ENCODE peak calls at places on chromosomes 4 and X, in ten cellular contexts. One of them, this sample, is unnamed.

GRCh38 chr4:3730422-3730821 is 35.8 kb upstream of the ADRA2C start:
- ATAC-seq in CD4-positive, alpha-beta T cell: no peak
- ATAC-seq in activated CD8-positive, alpha-beta memory T cell treated with anti-CD3 and anti-CD28 coated beads, Interleukin-2, amount 10 ng/mL, durations not matched to agents 7 days and 5 days: no peak
- ATAC-seq in natural killer cell: no peak
- ATAC-seq in A549: no peak
- ATAC-seq in left cardiac atrium: no peak
- ATAC-seq in Right ventricle myocardium inferior: no peak
- ATAC-seq in SK-N-SH treated with all-trans-retinoic acid at 6 μM for 48 hours: no peak
- ATAC-seq in memory B cell: no peak
- ATAC-seq in stimulated activated naive CD8-positive, alpha-beta T cell treated with anti-CD3 and anti-CD28 coated beads, Interleukin-15, amount 100 ng/mL, for 72 hours: peak
- ATAC-seq in this sample: no peak

GRCh38 chr4:34771632-34772031 is 1472.7 kb downstream of the ARAP2 start:
- ATAC-seq in CD4-positive, alpha-beta T cell: no peak
- ATAC-seq in activated CD8-positive, alpha-beta memory T cell treated with anti-CD3 and anti-CD28 coated beads, Interleukin-2, amount 10 ng/mL, durations not matched to agents 7 days and 5 days: no peak
- ATAC-seq in natural killer cell: no peak
- ATAC-seq in A549: peak
- ATAC-seq in left cardiac atrium: no peak
- ATAC-seq in Right ventricle myocardium inferior: no peak
- ATAC-seq in SK-N-SH treated with all-trans-retinoic acid at 6 μM for 48 hours: no peak
- ATAC-seq in memory B cell: no peak
- ATAC-seq in stimulated activated naive CD8-positive, alpha-beta T cell treated with anti-CD3 and anti-CD28 coated beads, Interleukin-15, amount 100 ng/mL, for 72 hours: no peak
- ATAC-seq in this sample: no peak

GRCh38 chr4:71584654-71585053 is 199.2 kb downstream of the GC start:
- ATAC-seq in CD4-positive, alpha-beta T cell: no peak
- ATAC-seq in activated CD8-positive, alpha-beta memory T cell treated with anti-CD3 and anti-CD28 coated beads, Interleukin-2, amount 10 ng/mL, durations not matched to agents 7 days and 5 days: no peak
- ATAC-seq in natural killer cell: no peak
- ATAC-seq in A549: no peak
- ATAC-seq in left cardiac atrium: no peak
- ATAC-seq in Right ventricle myocardium inferior: no peak
- ATAC-seq in SK-N-SH treated with all-trans-retinoic acid at 6 μM for 48 hours: no peak
- ATAC-seq in memory B cell: no peak
- ATAC-seq in stimulated activated naive CD8-positive, alpha-beta T cell treated with anti-CD3 and anti-CD28 coated beads, Interleukin-15, amount 100 ng/mL, for 72 hours: no peak
- ATAC-seq in this sample: no peak

GRCh38 chr4:76504613-76505465 is 69.8 kb downstream of the SHROOM3 start:
- ATAC-seq in CD4-positive, alpha-beta T cell: no peak
- ATAC-seq in activated CD8-positive, alpha-beta memory T cell treated with anti-CD3 and anti-CD28 coated beads, Interleukin-2, amount 10 ng/mL, durations not matched to agents 7 days and 5 days: no peak
- ATAC-seq in natural killer cell: peak
- ATAC-seq in A549: peak
- ATAC-seq in left cardiac atrium: peak
- ATAC-seq in Right ventricle myocardium inferior: no peak
- ATAC-seq in SK-N-SH treated with all-trans-retinoic acid at 6 μM for 48 hours: peak
- ATAC-seq in memory B cell: peak
- ATAC-seq in stimulated activated naive CD8-positive, alpha-beta T cell treated with anti-CD3 and anti-CD28 coated beads, Interleukin-15, amount 100 ng/mL, for 72 hours: peak
- ATAC-seq in this sample: no peak

GRCh38 chr4:13160906-13161305 is 323.2 kb downstream of the RAB28 start:
- ATAC-seq in CD4-positive, alpha-beta T cell: no peak
- ATAC-seq in activated CD8-positive, alpha-beta memory T cell treated with anti-CD3 and anti-CD28 coated beads, Interleukin-2, amount 10 ng/mL, durations not matched to agents 7 days and 5 days: no peak
- ATAC-seq in natural killer cell: no peak
- ATAC-seq in A549: no peak
- ATAC-seq in left cardiac atrium: peak
- ATAC-seq in Right ventricle myocardium inferior: peak
- ATAC-seq in SK-N-SH treated with all-trans-retinoic acid at 6 μM for 48 hours: no peak
- ATAC-seq in memory B cell: no peak
- ATAC-seq in stimulated activated naive CD8-positive, alpha-beta T cell treated with anti-CD3 and anti-CD28 coated beads, Interleukin-15, amount 100 ng/mL, for 72 hours: no peak
- ATAC-seq in this sample: no peak

GRCh38 chr4:7539659-7540058 is 104.9 kb upstream of the PSAPL1 start:
- ATAC-seq in CD4-positive, alpha-beta T cell: peak
- ATAC-seq in activated CD8-positive, alpha-beta memory T cell treated with anti-CD3 and anti-CD28 coated beads, Interleukin-2, amount 10 ng/mL, durations not matched to agents 7 days and 5 days: peak
- ATAC-seq in natural killer cell: peak
- ATAC-seq in A549: peak
- ATAC-seq in left cardiac atrium: peak
- ATAC-seq in Right ventricle myocardium inferior: no peak
- ATAC-seq in SK-N-SH treated with all-trans-retinoic acid at 6 μM for 48 hours: peak
- ATAC-seq in memory B cell: peak
- ATAC-seq in stimulated activated naive CD8-positive, alpha-beta T cell treated with anti-CD3 and anti-CD28 coated beads, Interleukin-15, amount 100 ng/mL, for 72 hours: peak
- ATAC-seq in this sample: peak

GRCh38 chr4:73499996-73500765 is 18.6 kb downstream of the AFM start:
- ATAC-seq in CD4-positive, alpha-beta T cell: no peak
- ATAC-seq in activated CD8-positive, alpha-beta memory T cell treated with anti-CD3 and anti-CD28 coated beads, Interleukin-2, amount 10 ng/mL, durations not matched to agents 7 days and 5 days: no peak
- ATAC-seq in natural killer cell: no peak
- ATAC-seq in A549: no peak
- ATAC-seq in left cardiac atrium: no peak
- ATAC-seq in Right ventricle myocardium inferior: no peak
- ATAC-seq in SK-N-SH treated with all-trans-retinoic acid at 6 μM for 48 hours: peak
- ATAC-seq in memory B cell: no peak
- ATAC-seq in stimulated activated naive CD8-positive, alpha-beta T cell treated with anti-CD3 and anti-CD28 coated beads, Interleukin-15, amount 100 ng/mL, for 72 hours: no peak
- ATAC-seq in this sample: no peak

GRCh38 chr4:129239088-129239487 is 143.1 kb downstream of the C4orf33 start:
- ATAC-seq in CD4-positive, alpha-beta T cell: no peak
- ATAC-seq in activated CD8-positive, alpha-beta memory T cell treated with anti-CD3 and anti-CD28 coated beads, Interleukin-2, amount 10 ng/mL, durations not matched to agents 7 days and 5 days: no peak
- ATAC-seq in natural killer cell: no peak
- ATAC-seq in A549: no peak
- ATAC-seq in left cardiac atrium: peak
- ATAC-seq in Right ventricle myocardium inferior: peak
- ATAC-seq in SK-N-SH treated with all-trans-retinoic acid at 6 μM for 48 hours: peak
- ATAC-seq in memory B cell: no peak
- ATAC-seq in stimulated activated naive CD8-positive, alpha-beta T cell treated with anti-CD3 and anti-CD28 coated beads, Interleukin-15, amount 100 ng/mL, for 72 hours: no peak
- ATAC-seq in this sample: no peak

GRCh38 chr4:23827971-23828680 is 61.7 kb downstream of the PPARGC1A start:
- ATAC-seq in CD4-positive, alpha-beta T cell: no peak
- ATAC-seq in activated CD8-positive, alpha-beta memory T cell treated with anti-CD3 and anti-CD28 coated beads, Interleukin-2, amount 10 ng/mL, durations not matched to agents 7 days and 5 days: no peak
- ATAC-seq in natural killer cell: no peak
- ATAC-seq in A549: no peak
- ATAC-seq in left cardiac atrium: no peak
- ATAC-seq in Right ventricle myocardium inferior: no peak
- ATAC-seq in SK-N-SH treated with all-trans-retinoic acid at 6 μM for 48 hours: no peak
- ATAC-seq in memory B cell: no peak
- ATAC-seq in stimulated activated naive CD8-positive, alpha-beta T cell treated with anti-CD3 and anti-CD28 coated beads, Interleukin-15, amount 100 ng/mL, for 72 hours: no peak
- ATAC-seq in this sample: no peak

GRCh38 chr4:88225216-88226107 is 58.9 kb downstream of the PPM1K start:
- ATAC-seq in CD4-positive, alpha-beta T cell: no peak
- ATAC-seq in activated CD8-positive, alpha-beta memory T cell treated with anti-CD3 and anti-CD28 coated beads, Interleukin-2, amount 10 ng/mL, durations not matched to agents 7 days and 5 days: no peak
- ATAC-seq in natural killer cell: no peak
- ATAC-seq in A549: no peak
- ATAC-seq in left cardiac atrium: peak
- ATAC-seq in Right ventricle myocardium inferior: no peak
- ATAC-seq in SK-N-SH treated with all-trans-retinoic acid at 6 μM for 48 hours: peak
- ATAC-seq in memory B cell: no peak
- ATAC-seq in stimulated activated naive CD8-positive, alpha-beta T cell treated with anti-CD3 and anti-CD28 coated beads, Interleukin-15, amount 100 ng/mL, for 72 hours: peak
- ATAC-seq in this sample: peak

GRCh38 chr4:134202136-134202535 is 547 bp upstream of the PABPC4L start:
- ATAC-seq in CD4-positive, alpha-beta T cell: no peak
- ATAC-seq in activated CD8-positive, alpha-beta memory T cell treated with anti-CD3 and anti-CD28 coated beads, Interleukin-2, amount 10 ng/mL, durations not matched to agents 7 days and 5 days: no peak
- ATAC-seq in natural killer cell: no peak
- ATAC-seq in A549: no peak
- ATAC-seq in left cardiac atrium: no peak
- ATAC-seq in Right ventricle myocardium inferior: peak
- ATAC-seq in SK-N-SH treated with all-trans-retinoic acid at 6 μM for 48 hours: no peak
- ATAC-seq in memory B cell: no peak
- ATAC-seq in stimulated activated naive CD8-positive, alpha-beta T cell treated with anti-CD3 and anti-CD28 coated beads, Interleukin-15, amount 100 ng/mL, for 72 hours: no peak
- ATAC-seq in this sample: no peak

GRCh38 chr4:42281324-42282020 is 115.8 kb upstream of the SHISA3 start:
- ATAC-seq in CD4-positive, alpha-beta T cell: no peak
- ATAC-seq in activated CD8-positive, alpha-beta memory T cell treated with anti-CD3 and anti-CD28 coated beads, Interleukin-2, amount 10 ng/mL, durations not matched to agents 7 days and 5 days: peak
- ATAC-seq in natural killer cell: peak
- ATAC-seq in A549: peak
- ATAC-seq in left cardiac atrium: no peak
- ATAC-seq in Right ventricle myocardium inferior: no peak
- ATAC-seq in SK-N-SH treated with all-trans-retinoic acid at 6 μM for 48 hours: peak
- ATAC-seq in memory B cell: peak
- ATAC-seq in stimulated activated naive CD8-positive, alpha-beta T cell treated with anti-CD3 and anti-CD28 coated beads, Interleukin-15, amount 100 ng/mL, for 72 hours: peak
- ATAC-seq in this sample: peak

GRCh38 chrX:53713987-53714579 is 27.6 kb upstream of the HUWE1 start:
- ATAC-seq in CD4-positive, alpha-beta T cell: peak
- ATAC-seq in activated CD8-positive, alpha-beta memory T cell treated with anti-CD3 and anti-CD28 coated beads, Interleukin-2, amount 10 ng/mL, durations not matched to agents 7 days and 5 days: peak
- ATAC-seq in natural killer cell: no peak
- ATAC-seq in A549: no peak
- ATAC-seq in left cardiac atrium: no peak
- ATAC-seq in Right ventricle myocardium inferior: no peak
- ATAC-seq in SK-N-SH treated with all-trans-retinoic acid at 6 μM for 48 hours: no peak
- ATAC-seq in memory B cell: peak
- ATAC-seq in stimulated activated naive CD8-positive, alpha-beta T cell treated with anti-CD3 and anti-CD28 coated beads, Interleukin-15, amount 100 ng/mL, for 72 hours: peak
- ATAC-seq in this sample: peak

GRCh38 chr4:171676555-171677215 is 136.5 kb upstream of the GALNTL6 start:
- ATAC-seq in CD4-positive, alpha-beta T cell: no peak
- ATAC-seq in activated CD8-positive, alpha-beta memory T cell treated with anti-CD3 and anti-CD28 coated beads, Interleukin-2, amount 10 ng/mL, durations not matched to agents 7 days and 5 days: no peak
- ATAC-seq in natural killer cell: no peak
- ATAC-seq in A549: no peak
- ATAC-seq in left cardiac atrium: no peak
- ATAC-seq in Right ventricle myocardium inferior: no peak
- ATAC-seq in SK-N-SH treated with all-trans-retinoic acid at 6 μM for 48 hours: no peak
- ATAC-seq in memory B cell: peak
- ATAC-seq in stimulated activated naive CD8-positive, alpha-beta T cell treated with anti-CD3 and anti-CD28 coated beads, Interleukin-15, amount 100 ng/mL, for 72 hours: no peak
- ATAC-seq in this sample: no peak

GRCh38 chrX:16386126-16386525 is 218.8 kb downstream of the MAGEB17 start:
- ATAC-seq in CD4-positive, alpha-beta T cell: no peak
- ATAC-seq in activated CD8-positive, alpha-beta memory T cell treated with anti-CD3 and anti-CD28 coated beads, Interleukin-2, amount 10 ng/mL, durations not matched to agents 7 days and 5 days: no peak
- ATAC-seq in natural killer cell: no peak
- ATAC-seq in A549: no peak
- ATAC-seq in left cardiac atrium: no peak
- ATAC-seq in Right ventricle myocardium inferior: no peak
- ATAC-seq in SK-N-SH treated with all-trans-retinoic acid at 6 μM for 48 hours: peak
- ATAC-seq in memory B cell: no peak
- ATAC-seq in stimulated activated naive CD8-positive, alpha-beta T cell treated with anti-CD3 and anti-CD28 coated beads, Interleukin-15, amount 100 ng/mL, for 72 hours: no peak
- ATAC-seq in this sample: no peak

GRCh38 chr4:151566053-151566452 is 157.1 kb downstream of the FHIP1A start:
- ATAC-seq in CD4-positive, alpha-beta T cell: no peak
- ATAC-seq in activated CD8-positive, alpha-beta memory T cell treated with anti-CD3 and anti-CD28 coated beads, Interleukin-2, amount 10 ng/mL, durations not matched to agents 7 days and 5 days: no peak
- ATAC-seq in natural killer cell: no peak
- ATAC-seq in A549: no peak
- ATAC-seq in left cardiac atrium: no peak
- ATAC-seq in Right ventricle myocardium inferior: no peak
- ATAC-seq in SK-N-SH treated with all-trans-retinoic acid at 6 μM for 48 hours: no peak
- ATAC-seq in memory B cell: no peak
- ATAC-seq in stimulated activated naive CD8-positive, alpha-beta T cell treated with anti-CD3 and anti-CD28 coated beads, Interleukin-15, amount 100 ng/mL, for 72 hours: no peak
- ATAC-seq in this sample: no peak

GRCh38 chr4:61872983-61873382 is 672.9 kb downstream of the ADGRL3 start:
- ATAC-seq in CD4-positive, alpha-beta T cell: no peak
- ATAC-seq in activated CD8-positive, alpha-beta memory T cell treated with anti-CD3 and anti-CD28 coated beads, Interleukin-2, amount 10 ng/mL, durations not matched to agents 7 days and 5 days: no peak
- ATAC-seq in natural killer cell: no peak
- ATAC-seq in A549: no peak
- ATAC-seq in left cardiac atrium: no peak
- ATAC-seq in Right ventricle myocardium inferior: no peak
- ATAC-seq in SK-N-SH treated with all-trans-retinoic acid at 6 μM for 48 hours: no peak
- ATAC-seq in memory B cell: no peak
- ATAC-seq in stimulated activated naive CD8-positive, alpha-beta T cell treated with anti-CD3 and anti-CD28 coated beads, Interleukin-15, amount 100 ng/mL, for 72 hours: no peak
- ATAC-seq in this sample: no peak

GRCh38 chrX:23883737-23884354 is 23.9 kb downstream of the APOO start:
- ATAC-seq in CD4-positive, alpha-beta T cell: no peak
- ATAC-seq in activated CD8-positive, alpha-beta memory T cell treated with anti-CD3 and anti-CD28 coated beads, Interleukin-2, amount 10 ng/mL, durations not matched to agents 7 days and 5 days: no peak
- ATAC-seq in natural killer cell: no peak
- ATAC-seq in A549: peak
- ATAC-seq in left cardiac atrium: peak
- ATAC-seq in Right ventricle myocardium inferior: no peak
- ATAC-seq in SK-N-SH treated with all-trans-retinoic acid at 6 μM for 48 hours: peak
- ATAC-seq in memory B cell: no peak
- ATAC-seq in stimulated activated naive CD8-positive, alpha-beta T cell treated with anti-CD3 and anti-CD28 coated beads, Interleukin-15, amount 100 ng/mL, for 72 hours: peak
- ATAC-seq in this sample: peak

GRCh38 chr4:48187813-48188212 is 53.8 kb upstream of the TXK start:
- ATAC-seq in CD4-positive, alpha-beta T cell: no peak
- ATAC-seq in activated CD8-positive, alpha-beta memory T cell treated with anti-CD3 and anti-CD28 coated beads, Interleukin-2, amount 10 ng/mL, durations not matched to agents 7 days and 5 days: no peak
- ATAC-seq in natural killer cell: no peak
- ATAC-seq in A549: no peak
- ATAC-seq in left cardiac atrium: peak
- ATAC-seq in Right ventricle myocardium inferior: no peak
- ATAC-seq in SK-N-SH treated with all-trans-retinoic acid at 6 μM for 48 hours: no peak
- ATAC-seq in memory B cell: no peak
- ATAC-seq in stimulated activated naive CD8-positive, alpha-beta T cell treated with anti-CD3 and anti-CD28 coated beads, Interleukin-15, amount 100 ng/mL, for 72 hours: no peak
- ATAC-seq in this sample: no peak

GRCh38 chrX:11579856-11580595 is 85.7 kb downstream of the ARHGAP6 start:
- ATAC-seq in CD4-positive, alpha-beta T cell: no peak
- ATAC-seq in activated CD8-positive, alpha-beta memory T cell treated with anti-CD3 and anti-CD28 coated beads, Interleukin-2, amount 10 ng/mL, durations not matched to agents 7 days and 5 days: no peak
- ATAC-seq in natural killer cell: no peak
- ATAC-seq in A549: no peak
- ATAC-seq in left cardiac atrium: no peak
- ATAC-seq in Right ventricle myocardium inferior: no peak
- ATAC-seq in SK-N-SH treated with all-trans-retinoic acid at 6 μM for 48 hours: no peak
- ATAC-seq in memory B cell: no peak
- ATAC-seq in stimulated activated naive CD8-positive, alpha-beta T cell treated with anti-CD3 and anti-CD28 coated beads, Interleukin-15, amount 100 ng/mL, for 72 hours: no peak
- ATAC-seq in this sample: no peak

GRCh38 chr4:7976634-7977033 is 37.0 kb upstream of the AFAP1 start:
- ATAC-seq in CD4-positive, alpha-beta T cell: no peak
- ATAC-seq in activated CD8-positive, alpha-beta memory T cell treated with anti-CD3 and anti-CD28 coated beads, Interleukin-2, amount 10 ng/mL, durations not matched to agents 7 days and 5 days: no peak
- ATAC-seq in natural killer cell: no peak
- ATAC-seq in A549: no peak
- ATAC-seq in left cardiac atrium: no peak
- ATAC-seq in Right ventricle myocardium inferior: no peak
- ATAC-seq in SK-N-SH treated with all-trans-retinoic acid at 6 μM for 48 hours: no peak
- ATAC-seq in memory B cell: no peak
- ATAC-seq in stimulated activated naive CD8-positive, alpha-beta T cell treated with anti-CD3 and anti-CD28 coated beads, Interleukin-15, amount 100 ng/mL, for 72 hours: no peak
- ATAC-seq in this sample: no peak

GRCh38 chrX:136725446-136726104 is 55.2 kb downstream of the ARHGEF6 start:
- ATAC-seq in CD4-positive, alpha-beta T cell: no peak
- ATAC-seq in activated CD8-positive, alpha-beta memory T cell treated with anti-CD3 and anti-CD28 coated beads, Interleukin-2, amount 10 ng/mL, durations not matched to agents 7 days and 5 days: no peak
- ATAC-seq in natural killer cell: no peak
- ATAC-seq in A549: no peak
- ATAC-seq in left cardiac atrium: peak
- ATAC-seq in Right ventricle myocardium inferior: peak
- ATAC-seq in SK-N-SH treated with all-trans-retinoic acid at 6 μM for 48 hours: peak
- ATAC-seq in memory B cell: no peak
- ATAC-seq in stimulated activated naive CD8-positive, alpha-beta T cell treated with anti-CD3 and anti-CD28 coated beads, Interleukin-15, amount 100 ng/mL, for 72 hours: no peak
- ATAC-seq in this sample: no peak

GRCh38 chr4:38092701-38093100 is 132.5 kb downstream of the PTTG2 start:
- ATAC-seq in CD4-positive, alpha-beta T cell: no peak
- ATAC-seq in activated CD8-positive, alpha-beta memory T cell treated with anti-CD3 and anti-CD28 coated beads, Interleukin-2, amount 10 ng/mL, durations not matched to agents 7 days and 5 days: no peak
- ATAC-seq in natural killer cell: no peak
- ATAC-seq in A549: no peak
- ATAC-seq in left cardiac atrium: peak
- ATAC-seq in Right ventricle myocardium inferior: no peak
- ATAC-seq in SK-N-SH treated with all-trans-retinoic acid at 6 μM for 48 hours: no peak
- ATAC-seq in memory B cell: no peak
- ATAC-seq in stimulated activated naive CD8-positive, alpha-beta T cell treated with anti-CD3 and anti-CD28 coated beads, Interleukin-15, amount 100 ng/mL, for 72 hours: no peak
- ATAC-seq in this sample: no peak

GRCh38 chr4:16217300-16218051 is 8.8 kb downstream of the TAPT1 start:
- ATAC-seq in CD4-positive, alpha-beta T cell: peak
- ATAC-seq in activated CD8-positive, alpha-beta memory T cell treated with anti-CD3 and anti-CD28 coated beads, Interleukin-2, amount 10 ng/mL, durations not matched to agents 7 days and 5 days: no peak
- ATAC-seq in natural killer cell: no peak
- ATAC-seq in A549: no peak
- ATAC-seq in left cardiac atrium: no peak
- ATAC-seq in Right ventricle myocardium inferior: no peak
- ATAC-seq in SK-N-SH treated with all-trans-retinoic acid at 6 μM for 48 hours: no peak
- ATAC-seq in memory B cell: peak
- ATAC-seq in stimulated activated naive CD8-positive, alpha-beta T cell treated with anti-CD3 and anti-CD28 coated beads, Interleukin-15, amount 100 ng/mL, for 72 hours: peak
- ATAC-seq in this sample: peak

GRCh38 chr4:15914291-15914690 is 24.2 kb downstream of the FGFBP1 start:
- ATAC-seq in CD4-positive, alpha-beta T cell: no peak
- ATAC-seq in activated CD8-positive, alpha-beta memory T cell treated with anti-CD3 and anti-CD28 coated beads, Interleukin-2, amount 10 ng/mL, durations not matched to agents 7 days and 5 days: no peak
- ATAC-seq in natural killer cell: no peak
- ATAC-seq in A549: no peak
- ATAC-seq in left cardiac atrium: no peak
- ATAC-seq in Right ventricle myocardium inferior: no peak
- ATAC-seq in SK-N-SH treated with all-trans-retinoic acid at 6 μM for 48 hours: no peak
- ATAC-seq in memory B cell: no peak
- ATAC-seq in stimulated activated naive CD8-positive, alpha-beta T cell treated with anti-CD3 and anti-CD28 coated beads, Interleukin-15, amount 100 ng/mL, for 72 hours: peak
- ATAC-seq in this sample: peak

GRCh38 chr4:173039617-173040176 is 128.9 kb upstream of the GALNT7 start:
- ATAC-seq in CD4-positive, alpha-beta T cell: no peak
- ATAC-seq in activated CD8-positive, alpha-beta memory T cell treated with anti-CD3 and anti-CD28 coated beads, Interleukin-2, amount 10 ng/mL, durations not matched to agents 7 days and 5 days: no peak
- ATAC-seq in natural killer cell: no peak
- ATAC-seq in A549: peak
- ATAC-seq in left cardiac atrium: peak
- ATAC-seq in Right ventricle myocardium inferior: peak
- ATAC-seq in SK-N-SH treated with all-trans-retinoic acid at 6 μM for 48 hours: no peak
- ATAC-seq in memory B cell: no peak
- ATAC-seq in stimulated activated naive CD8-positive, alpha-beta T cell treated with anti-CD3 and anti-CD28 coated beads, Interleukin-15, amount 100 ng/mL, for 72 hours: no peak
- ATAC-seq in this sample: no peak

GRCh38 chrX:39476596-39476995 is 621.2 kb downstream of the BCOR start:
- ATAC-seq in CD4-positive, alpha-beta T cell: no peak
- ATAC-seq in activated CD8-positive, alpha-beta memory T cell treated with anti-CD3 and anti-CD28 coated beads, Interleukin-2, amount 10 ng/mL, durations not matched to agents 7 days and 5 days: no peak
- ATAC-seq in natural killer cell: no peak
- ATAC-seq in A549: no peak
- ATAC-seq in left cardiac atrium: peak
- ATAC-seq in Right ventricle myocardium inferior: peak
- ATAC-seq in SK-N-SH treated with all-trans-retinoic acid at 6 μM for 48 hours: no peak
- ATAC-seq in memory B cell: no peak
- ATAC-seq in stimulated activated naive CD8-positive, alpha-beta T cell treated with anti-CD3 and anti-CD28 coated beads, Interleukin-15, amount 100 ng/mL, for 72 hours: no peak
- ATAC-seq in this sample: no peak

GRCh38 chrX:140712413-140713173 is 3.0 kb downstream of the LINC00632 start:
- ATAC-seq in CD4-positive, alpha-beta T cell: peak
- ATAC-seq in activated CD8-positive, alpha-beta memory T cell treated with anti-CD3 and anti-CD28 coated beads, Interleukin-2, amount 10 ng/mL, durations not matched to agents 7 days and 5 days: no peak
- ATAC-seq in natural killer cell: peak
- ATAC-seq in A549: peak
- ATAC-seq in left cardiac atrium: peak
- ATAC-seq in Right ventricle myocardium inferior: peak
- ATAC-seq in SK-N-SH treated with all-trans-retinoic acid at 6 μM for 48 hours: no peak
- ATAC-seq in memory B cell: no peak
- ATAC-seq in stimulated activated naive CD8-positive, alpha-beta T cell treated with anti-CD3 and anti-CD28 coated beads, Interleukin-15, amount 100 ng/mL, for 72 hours: peak
- ATAC-seq in this sample: peak

This sample was measured in activated T-helper 17 cell treated with anti-CD3 and anti-CD28 coated beads, Interleukin-2, amount 50 U/mL, for 72 hours.